ENCODE peak calls at places on chromosome 21, in four cellular contexts. G, N, W and I are unnamed samples.

GRCh38 chr21:16891821-16892220 is 621.0 kb upstream of the CXADR start:
- DNase-seq in N (no peak), W (peak; percentile 59), G (no peak), I (no peak)

GRCh38 chr21:45254557-45254930 is 33.2 kb downstream of the POFUT2 start:
- DNase-seq in N (no peak), G (no peak), W (no peak), I (peak; percentile 28)

GRCh38 chr21:46171585-46171984 is 12.7 kb downstream of the SPATC1L start:
- DNase-seq in G (no peak), N (no peak), W (no peak), I (no peak)

GRCh38 chr21:19065164-19065563 is 661.6 kb upstream of the TMPRSS15 start:
- DNase-seq in W (no peak), N (no peak), G (no peak), I (no peak)

GRCh38 chr21:25934130-25934529 is 199.4 kb downstream of the GABPA start:
- DNase-seq in N (no peak), G (no peak), W (peak; percentile 66), I (no peak)

GRCh38 chr21:46035809-46036695 is 54.5 kb downstream of the COL6A1 start:
- DNase-seq in W (no peak), G (no peak), N (no peak), I (no peak)

GRCh38 chr21:35178098-35178497 is 129.0 kb upstream of the RUNX1 start:
- DNase-seq in G (no peak), W (no peak), N (no peak), I (no peak)

GRCh38 chr21:26437326-26438009 is 135.6 kb downstream of the CYYR1 start:
- DNase-seq in G (no peak), W (no peak), N (no peak), I (no peak)

GRCh38 chr21:28899220-28899619 is 93.5 kb downstream of the LTN1 start:
- DNase-seq in G (no peak), W (no peak), N (no peak), I (no peak)

GRCh38 chr21:14121719-14122118 is 89.0 kb downstream of the LIPI start:
- DNase-seq in G (no peak), N (no peak), W (no peak), I (no peak)

GRCh38 chr21:14864211-14865021 is 200.4 kb downstream of the NRIP1 start:
- DNase-seq in N (peak; percentile 79), G (no peak), W (peak; percentile 76), I (peak; percentile 84)

GRCh38 chr21:42609806-42610205 is 43.6 kb upstream of the PDE9A start:
- DNase-seq in W (no peak), N (no peak), G (no peak), I (no peak)

GRCh38 chr21:34642211-34643075 is 26.4 kb upstream of the CLIC6 start:
- DNase-seq in W (peak; percentile 92), G (no peak), N (no peak), I (no peak)